ENCODE peak calls at places on chromosomes 2 and 18, in five cellular contexts. One of them, this sample, is unnamed.

GRCh38 chr18:13831864-13832508 is 8.0 kb downstream of the MC5R start:
- DNase-seq in GM23338: peak; percentile 72
- DNase-seq in Karpas-422: no peak
- DNase-seq in mesendoderm: peak; percentile 66
- DNase-seq in hepatocyte: no peak
- DNase-seq in this sample: no peak

GRCh38 chr18:8480506-8481328 is 128.5 kb upstream of the RAB12 start:
- DNase-seq in GM23338: peak; percentile 59
- DNase-seq in Karpas-422: peak; percentile 71
- DNase-seq in mesendoderm: peak; percentile 72
- DNase-seq in hepatocyte: peak; percentile 79
- DNase-seq in this sample: peak; percentile 27

GRCh38 chr2:222298311-222299150 is at the start of gene PAX3:
- DNase-seq in GM23338: peak; percentile 73
- DNase-seq in Karpas-422: no peak
- DNase-seq in mesendoderm: no peak
- DNase-seq in hepatocyte: no peak
- DNase-seq in this sample: no peak

GRCh38 chr2:119941388-119941787 is 71.5 kb upstream of the EPB41L5 start:
- DNase-seq in GM23338: no peak
- DNase-seq in Karpas-422: no peak
- DNase-seq in mesendoderm: no peak
- DNase-seq in hepatocyte: no peak
- DNase-seq in this sample: no peak

GRCh38 chr18:25005602-25006375 is 346.2 kb downstream of the ZNF521 start:
- DNase-seq in GM23338: no peak
- DNase-seq in Karpas-422: no peak
- DNase-seq in mesendoderm: no peak
- DNase-seq in hepatocyte: peak; percentile 32
- DNase-seq in this sample: peak; percentile 25

GRCh38 chr2:125684256-125684655 is 971.7 kb upstream of the GYPC start:
- DNase-seq in GM23338: no peak
- DNase-seq in Karpas-422: no peak
- DNase-seq in mesendoderm: no peak
- DNase-seq in hepatocyte: peak; percentile 0
- DNase-seq in this sample: no peak

GRCh38 chr2:223786236-223786635 is 51.1 kb downstream of the AP1S3 start:
- DNase-seq in GM23338: no peak
- DNase-seq in Karpas-422: no peak
- DNase-seq in mesendoderm: no peak
- DNase-seq in hepatocyte: no peak
- DNase-seq in this sample: peak; percentile 48

GRCh38 chr2:3199660-3200345 is 177.8 kb downstream of the EIPR1 start:
- DNase-seq in GM23338: no peak
- DNase-seq in Karpas-422: no peak
- DNase-seq in mesendoderm: no peak
- DNase-seq in hepatocyte: no peak
- DNase-seq in this sample: no peak

GRCh38 chr2:113133696-113134558 is 6.5 kb downstream of the IL1RN start:
- DNase-seq in GM23338: no peak
- DNase-seq in Karpas-422: no peak
- DNase-seq in mesendoderm: peak; percentile 8
- DNase-seq in hepatocyte: peak; percentile 36
- DNase-seq in this sample: peak; percentile 64

GRCh38 chr2:234003972-234004617 is 46.4 kb upstream of the SPP2 start:
- DNase-seq in GM23338: peak; percentile 2
- DNase-seq in Karpas-422: no peak
- DNase-seq in mesendoderm: peak; percentile 33
- DNase-seq in hepatocyte: no peak
- DNase-seq in this sample: peak; percentile 89

GRCh38 chr18:52588916-52589315 is 248.9 kb downstream of the DCC start:
- DNase-seq in GM23338: no peak
- DNase-seq in Karpas-422: no peak
- DNase-seq in mesendoderm: no peak
- DNase-seq in hepatocyte: no peak
- DNase-seq in this sample: no peak

GRCh38 chr2:30796723-30797122 is 10.5 kb downstream of the CAPN13 start:
- DNase-seq in GM23338: peak; percentile 13
- DNase-seq in Karpas-422: no peak
- DNase-seq in mesendoderm: peak; percentile 79
- DNase-seq in hepatocyte: peak; percentile 25
- DNase-seq in this sample: no peak

GRCh38 chr18:43720036-43720435 is 442.7 kb upstream of the SYT4 start:
- DNase-seq in GM23338: no peak
- DNase-seq in Karpas-422: no peak
- DNase-seq in mesendoderm: no peak
- DNase-seq in hepatocyte: no peak
- DNase-seq in this sample: no peak

GRCh38 chr2:100063459-100063953 is 78.9 kb downstream of the AFF3 start:
- DNase-seq in GM23338: no peak
- DNase-seq in Karpas-422: no peak
- DNase-seq in mesendoderm: no peak
- DNase-seq in hepatocyte: no peak
- DNase-seq in this sample: no peak

GRCh38 chr2:101699939-101700442 is 2.5 kb downstream of the MAP4K4 start:
- DNase-seq in GM23338: peak; percentile 36
- DNase-seq in Karpas-422: no peak
- DNase-seq in mesendoderm: no peak
- DNase-seq in hepatocyte: no peak
- DNase-seq in this sample: peak; percentile 43

GRCh38 chr2:160087854-160088745 is 25.7 kb upstream of the PLA2R1 start:
- DNase-seq in GM23338: peak; percentile 26
- DNase-seq in Karpas-422: peak; percentile 84
- DNase-seq in mesendoderm: peak; percentile 39
- DNase-seq in hepatocyte: no peak
- DNase-seq in this sample: peak; percentile 32

GRCh38 chr2:180012523-180012922 is 5.4 kb upstream of the CWC22 start:
- DNase-seq in GM23338: no peak
- DNase-seq in Karpas-422: no peak
- DNase-seq in mesendoderm: no peak
- DNase-seq in hepatocyte: no peak
- DNase-seq in this sample: peak; percentile 92

GRCh38 chr2:208318127-208318526 is 52.1 kb downstream of the PIKFYVE start:
- DNase-seq in GM23338: no peak
- DNase-seq in Karpas-422: no peak
- DNase-seq in mesendoderm: peak; percentile 93
- DNase-seq in hepatocyte: no peak
- DNase-seq in this sample: no peak

GRCh38 chr2:208315081-208315788 is 49.2 kb downstream of the PIKFYVE start:
- DNase-seq in GM23338: no peak
- DNase-seq in Karpas-422: no peak
- DNase-seq in mesendoderm: no peak
- DNase-seq in hepatocyte: no peak
- DNase-seq in this sample: peak; percentile 10

GRCh38 chr2:208319403-208319802 is 53.3 kb downstream of the PIKFYVE start:
- DNase-seq in GM23338: no peak
- DNase-seq in Karpas-422: no peak
- DNase-seq in mesendoderm: no peak
- DNase-seq in hepatocyte: no peak
- DNase-seq in this sample: no peak

GRCh38 chr2:208326016-208326415 is 60.0 kb downstream of the PIKFYVE start:
- DNase-seq in GM23338: no peak
- DNase-seq in Karpas-422: no peak
- DNase-seq in mesendoderm: no peak
- DNase-seq in hepatocyte: no peak
- DNase-seq in this sample: no peak

DNA sequence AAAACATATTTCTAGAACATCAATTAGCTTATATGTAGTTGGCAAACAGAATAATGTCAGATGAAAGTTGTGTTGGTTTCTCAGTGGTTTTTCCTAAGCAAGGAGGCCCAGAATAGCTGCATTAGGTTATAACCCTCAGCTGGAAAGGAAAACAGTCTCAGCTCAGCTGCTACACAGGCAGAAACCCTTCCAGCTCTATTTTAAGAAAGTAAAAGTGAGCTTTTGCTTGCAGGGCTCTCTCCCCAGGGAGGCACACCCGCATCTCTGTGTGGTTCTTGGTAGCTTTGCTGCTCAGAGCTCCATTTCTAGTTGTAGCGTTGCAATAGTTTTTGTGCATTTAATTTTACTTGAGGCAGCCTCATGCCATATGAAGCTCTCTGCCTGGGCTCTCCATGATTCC is 54.6 kb downstream of the PIKFYVE start:
- DNase-seq in GM23338: no peak
- DNase-seq in Karpas-422: peak; percentile 58
- DNase-seq in mesendoderm: no peak
- DNase-seq in hepatocyte: no peak
- DNase-seq in this sample: no peak
- H3K36me3 ChIP-seq in GM23338: peaks cover 32% of the 10 kb centered on the region
- H3K36me3 ChIP-seq in Karpas-422: peaks cover 23% of the 10 kb centered on the region
- H3K36me3 ChIP-seq in mesendoderm: peaks cover 5% of the 10 kb centered on the region
- H3K36me3 ChIP-seq in hepatocyte: no peaks in the 10 kb centered on the region
- H3K36me3 ChIP-seq in this sample: peaks cover 16% of the 10 kb centered on the region

DNA sequence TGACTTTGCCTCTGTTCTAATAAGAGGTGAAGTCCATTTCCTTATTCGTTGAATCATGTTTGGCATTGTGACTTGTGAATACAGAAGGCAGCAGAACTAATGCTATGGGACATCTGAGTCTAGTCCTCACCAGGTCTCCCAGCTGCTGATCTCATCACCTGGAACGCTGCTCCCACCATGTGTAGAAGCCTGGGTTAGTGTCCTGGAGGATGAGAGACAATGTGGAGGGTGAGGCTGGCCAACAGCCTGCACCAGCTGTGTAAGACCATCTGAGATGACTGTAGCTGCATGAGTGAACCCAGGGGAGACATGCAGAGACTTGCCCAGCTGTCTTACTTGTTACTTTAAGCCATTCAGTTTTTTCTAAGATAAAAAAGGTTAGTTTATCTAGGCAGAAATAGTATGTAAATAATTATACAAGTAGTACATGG is 3.5 kb upstream of the HAAO start:
- DNase-seq in GM23338: no peak
- DNase-seq in Karpas-422: no peak
- DNase-seq in mesendoderm: no peak
- DNase-seq in hepatocyte: no peak
- DNase-seq in this sample: peak; percentile 84
- H3K4me3 ChIP-seq in GM23338: no peak overlapping the region
- H3K4me3 ChIP-seq in Karpas-422: no peak overlapping the region
- H3K4me3 ChIP-seq in mesendoderm: no peak overlapping the region
- H3K4me3 ChIP-seq in hepatocyte: no peak overlapping the region
- H3K4me3 ChIP-seq in this sample: no peak overlapping the region

GRCh38 chr2:62792408-62792807 is 86.9 kb downstream of the EHBP1 start:
- DNase-seq in GM23338: no peak
- DNase-seq in Karpas-422: no peak
- DNase-seq in mesendoderm: no peak
- DNase-seq in hepatocyte: no peak
- DNase-seq in this sample: no peak

GRCh38 chr2:62793213-62793612 is 87.7 kb downstream of the EHBP1 start:
- DNase-seq in GM23338: no peak
- DNase-seq in Karpas-422: no peak
- DNase-seq in mesendoderm: no peak
- DNase-seq in hepatocyte: no peak
- DNase-seq in this sample: no peak

GRCh38 chr2:62795341-62795740 is 89.8 kb downstream of the EHBP1 start:
- DNase-seq in GM23338: no peak
- DNase-seq in Karpas-422: no peak
- DNase-seq in mesendoderm: no peak
- DNase-seq in hepatocyte: no peak
- DNase-seq in this sample: no peak

GRCh38 chr2:62797107-62797506 is 91.6 kb downstream of the EHBP1 start:
- DNase-seq in GM23338: no peak
- DNase-seq in Karpas-422: no peak
- DNase-seq in mesendoderm: no peak
- DNase-seq in hepatocyte: no peak
- DNase-seq in this sample: no peak

DNA sequence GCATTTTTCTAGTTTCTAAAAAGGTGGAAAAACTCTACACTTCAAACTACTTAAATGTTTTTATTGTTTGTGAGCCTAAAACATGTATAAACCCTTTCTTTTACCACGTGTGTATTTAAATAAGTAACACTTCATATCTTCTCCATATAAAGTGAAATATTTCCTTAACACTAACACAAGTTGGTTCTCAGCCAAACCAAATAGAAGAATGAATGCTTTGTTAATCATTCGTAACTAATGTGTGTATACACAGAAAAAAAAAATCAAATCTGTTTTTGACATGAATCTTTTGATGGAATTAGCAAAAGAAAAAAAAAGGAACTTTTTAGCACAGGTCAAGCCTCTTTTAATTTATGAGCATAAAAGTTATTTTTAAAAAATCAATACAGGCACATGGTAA is 89.3 kb downstream of the EHBP1 start:
- DNase-seq in GM23338: no peak
- DNase-seq in Karpas-422: no peak
- DNase-seq in mesendoderm: no peak
- DNase-seq in hepatocyte: no peak
- DNase-seq in this sample: peak; percentile 65
- H3K4me2 ChIP-seq in GM23338: no peak overlapping the region
- H3K4me2 ChIP-seq in Karpas-422: no peak overlapping the region
- H3K4me2 ChIP-seq in mesendoderm: no peak overlapping the region
- H3K4me2 ChIP-seq in hepatocyte: no peak overlapping the region
- H3K4me2 ChIP-seq in this sample: peak overlapping the region; percentile 66

DNA sequence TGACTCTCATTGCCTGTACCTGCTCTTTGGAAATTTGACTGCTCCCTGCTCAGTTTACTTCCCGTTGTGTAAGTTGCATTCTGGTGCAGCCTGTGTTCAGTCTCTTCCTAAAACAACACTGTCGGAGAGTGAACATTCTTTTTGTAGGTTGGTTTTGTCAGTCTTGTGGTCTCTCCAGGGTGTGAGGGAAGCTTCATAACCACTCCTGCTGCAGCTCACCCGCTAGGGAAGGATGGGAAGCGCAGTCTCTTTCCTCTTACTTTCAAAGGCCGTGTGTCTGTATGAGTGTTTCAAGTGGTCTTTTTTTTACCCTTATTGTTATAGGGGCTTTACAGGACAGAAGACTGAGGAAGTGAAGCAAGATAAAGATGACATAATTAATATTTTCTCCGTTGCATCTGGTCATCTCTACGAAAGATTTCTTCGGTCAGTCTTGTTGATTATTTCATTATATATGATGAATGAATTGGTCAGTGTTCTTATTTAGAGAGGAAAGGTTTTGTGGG is 87.2 kb downstream of the UGGT1 start:
- DNase-seq in GM23338: no peak
- DNase-seq in Karpas-422: no peak
- DNase-seq in mesendoderm: no peak
- DNase-seq in hepatocyte: no peak
- DNase-seq in this sample: no peak
- H3K36me3 ChIP-seq in GM23338: peaks cover 63% of the 10 kb centered on the region
- H3K36me3 ChIP-seq in Karpas-422: peaks cover 74% of the 10 kb centered on the region
- H3K36me3 ChIP-seq in mesendoderm: peaks cover 5% of the 10 kb centered on the region
- H3K36me3 ChIP-seq in hepatocyte: no peaks in the 10 kb centered on the region
- H3K36me3 ChIP-seq in this sample: peaks cover 44% of the 10 kb centered on the region

GRCh38 chr2:219125886-219126270 is 34.7 kb downstream of the NHEJ1 start:
- DNase-seq in GM23338: no peak
- DNase-seq in Karpas-422: no peak
- DNase-seq in mesendoderm: no peak
- DNase-seq in hepatocyte: no peak
- DNase-seq in this sample: no peak
- H3K4me3 ChIP-seq in GM23338: no peak overlapping the region
- H3K4me3 ChIP-seq in Karpas-422: no peak overlapping the region
- H3K4me3 ChIP-seq in mesendoderm: no peak overlapping the region
- H3K4me3 ChIP-seq in hepatocyte: no peak overlapping the region
- H3K4me3 ChIP-seq in this sample: no peak overlapping the region

DNA sequence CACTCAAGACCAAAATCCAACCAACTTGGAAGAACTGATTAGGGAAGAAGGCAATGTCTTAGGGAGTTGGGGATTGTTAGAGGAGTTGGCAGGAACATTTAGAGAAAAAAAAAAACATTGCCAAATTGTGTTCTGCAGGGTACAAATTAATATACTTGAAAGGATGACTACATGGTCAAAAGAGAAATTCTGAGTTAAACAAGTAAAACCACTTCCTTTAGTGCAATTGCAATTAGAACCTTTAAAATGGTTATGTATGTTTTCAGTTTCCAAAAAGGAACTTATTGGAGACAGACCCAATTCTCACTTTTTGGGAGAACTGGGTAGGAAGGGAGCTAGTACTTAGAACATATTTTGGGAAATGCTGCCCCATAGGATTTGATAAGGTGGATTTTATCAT is 137.9 kb downstream of the GPD2 start:
- DNase-seq in GM23338: no peak
- DNase-seq in Karpas-422: no peak
- DNase-seq in mesendoderm: no peak
- DNase-seq in hepatocyte: no peak
- DNase-seq in this sample: no peak
- H3K4me2 ChIP-seq in GM23338: no peak overlapping the region
- H3K4me2 ChIP-seq in Karpas-422: no peak overlapping the region
- H3K4me2 ChIP-seq in mesendoderm: no peak overlapping the region
- H3K4me2 ChIP-seq in hepatocyte: no peak overlapping the region
- H3K4me2 ChIP-seq in this sample: no peak overlapping the region

This sample was measured in mammary epithelial cell.